ENCODE peak calls at places on chromosome 13, in five cellular contexts. V, J, K, U and E are unnamed samples.

GRCh38 chr13:20441879-20442278 is 83.8 kb downstream of the CRYL1 start:
- DNase-seq in V (no peak), U (no peak), J (no peak), K (no peak), E (no peak)

GRCh38 chr13:100508391-100508790 is 80.2 kb downstream of the GGACT start:
- DNase-seq in J (no peak), K (no peak), U (no peak), V (no peak), E (no peak)

GRCh38 chr13:48235100-48235813 is 2.3 kb downstream of the ITM2B start:
- DNase-seq in U (peak; percentile 55), K (no peak), J (no peak), V (no peak), E (no peak)

GRCh38 chr13:80168089-80168850 is 172.7 kb downstream of the SPRY2 start:
- DNase-seq in V (no peak), J (no peak), K (no peak), U (no peak), E (no peak)

GRCh38 chr13:36251528-36251927 is 37.2 kb upstream of the SOHLH2 start:
- DNase-seq in J (no peak), U (no peak), K (no peak), V (no peak), E (no peak)

GRCh38 chr13:25905411-25906010 is 146.3 kb downstream of the SHISA2 start:
- DNase-seq in J (no peak), U (no peak), K (no peak), V (no peak), E (no peak)

GRCh38 chr13:75256922-75257321 is 225.0 kb downstream of the TBC1D4 start:
- DNase-seq in K (no peak), J (no peak), U (no peak), V (no peak), E (no peak)

GRCh38 chr13:98653471-98653985 is 76.6 kb upstream of the STK24 start:
- DNase-seq in K (peak; percentile 85), U (peak; percentile 91), V (peak; percentile 81), J (peak; percentile 74), E (peak; percentile 48)

GRCh38 chr13:33355470-33355869 is 69.9 kb upstream of the STARD13 start:
- DNase-seq in K (no peak), U (no peak), V (no peak), J (no peak), E (peak; percentile 57)

GRCh38 chr13:98416408-98416807 is 160.5 kb downstream of the STK24 start:
- DNase-seq in J (no peak), K (no peak), U (no peak), V (no peak), E (no peak)

DNA sequence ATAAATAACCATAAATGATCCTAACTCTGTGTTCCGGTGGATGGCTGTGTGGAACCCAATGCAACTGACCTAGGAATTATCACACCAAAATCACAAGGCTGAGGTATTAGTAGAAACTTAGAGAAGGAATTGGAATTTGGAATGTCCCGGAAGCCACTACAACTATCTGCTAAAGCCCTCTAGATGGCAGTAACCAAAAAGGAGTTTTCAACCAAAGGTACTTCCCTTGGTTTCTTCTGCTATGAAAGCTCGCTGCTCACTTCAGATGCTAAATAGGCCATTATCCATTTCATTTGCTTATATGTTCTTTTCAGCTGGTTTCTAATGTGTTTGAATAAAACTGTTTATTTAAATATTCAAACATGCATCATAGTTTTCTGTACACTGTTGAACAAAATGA is 1589.1 kb upstream of the SPRY2 start:
- DNase-seq in U (peak; percentile 25), J (no peak), V (no peak), K (no peak), E (no peak)
- TF ChIP-seq CTCF in U (peak; percentile 76), J (no peak), V (no peak), K (no peak), E (no peak)

DNA sequence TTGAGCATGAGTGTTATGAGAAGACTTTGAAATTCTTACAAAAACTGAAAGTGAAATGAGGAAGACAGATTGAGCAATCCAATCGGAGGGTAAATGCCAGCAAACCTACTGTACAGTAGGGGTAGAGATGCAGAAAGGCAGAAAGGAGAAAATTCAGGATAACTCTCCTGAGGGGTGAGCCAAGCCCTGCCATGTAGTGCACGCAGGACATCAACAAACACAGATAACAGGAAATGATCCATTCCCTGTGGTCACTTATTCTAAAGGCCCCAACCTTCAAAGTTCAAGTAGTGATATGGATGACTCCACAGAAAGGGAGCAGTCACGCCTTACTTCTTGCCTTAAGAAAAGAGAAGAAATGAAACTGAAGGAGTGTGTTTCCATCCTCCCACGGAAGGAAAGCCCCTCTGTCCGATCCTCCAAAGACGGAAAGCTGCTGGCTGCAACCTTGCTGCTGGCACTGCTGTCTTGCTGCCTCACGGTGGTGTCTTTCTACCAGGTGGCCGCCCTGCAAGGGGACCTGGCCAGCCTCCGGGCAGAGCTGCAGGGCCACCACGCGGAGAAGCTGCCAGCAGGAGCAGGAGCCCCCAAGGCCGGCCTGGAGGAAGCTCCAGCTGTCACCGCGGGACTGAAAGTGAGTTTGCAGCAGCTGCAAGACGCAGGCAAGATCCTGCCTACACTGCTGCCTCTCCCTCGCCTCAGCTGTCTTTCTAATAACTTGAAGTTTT is at the start of gene TNFSF13B:
- DNase-seq in K (peak; percentile 67), V (no peak), J (no peak), U (peak; percentile 82), E (no peak)
- TF ChIP-seq CTCF in K (no peak), V (no peak), J (no peak), U (peak; percentile 37), E (peak; percentile 10)

GRCh38 chr13:95955719-95956118 is 97.5 kb downstream of the UGGT2 start:
- DNase-seq in J (no peak), V (no peak), K (no peak), U (no peak), E (no peak)

GRCh38 chr13:95956589-95957148 is 96.5 kb downstream of the UGGT2 start:
- DNase-seq in J (no peak), K (no peak), V (no peak), U (no peak), E (no peak)

GRCh38 chr13:95957331-95957730 is 95.9 kb downstream of the UGGT2 start:
- DNase-seq in V (no peak), K (no peak), U (no peak), J (no peak), E (no peak)

GRCh38 chr13:95954266-95954665 is 98.9 kb downstream of the UGGT2 start:
- DNase-seq in V (no peak), J (no peak), K (no peak), U (no peak), E (no peak)

DNA sequence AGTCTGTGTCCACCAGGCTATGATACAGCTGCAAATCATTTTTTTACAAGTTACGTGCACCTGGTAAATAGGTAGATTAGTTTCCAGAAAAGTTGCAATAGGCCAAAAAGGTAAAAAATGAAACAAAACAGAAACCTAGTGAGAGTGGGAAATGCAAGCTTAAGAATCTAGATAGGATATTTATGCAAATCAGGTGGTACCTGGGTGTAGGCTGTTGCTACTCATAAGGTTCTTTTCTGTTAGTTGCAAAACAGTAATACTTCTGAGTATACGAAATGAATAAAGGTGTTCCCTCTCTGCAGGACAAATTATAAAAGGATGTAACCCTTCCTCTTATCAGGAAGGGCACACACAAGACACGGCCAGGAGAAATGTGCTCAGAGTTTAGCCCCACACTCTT is 97.9 kb downstream of the UGGT2 start:
- DNase-seq in J (no peak), U (no peak), K (no peak), V (no peak), E (no peak)
- TF ChIP-seq CTCF in J (no peak), U (no peak), K (no peak), V (no peak), E (no peak)

GRCh38 chr13:84616864-84617263 is 734.6 kb upstream of the SLITRK1 start:
- DNase-seq in U (no peak), J (no peak), V (no peak), K (no peak), E (no peak)
- TF ChIP-seq CTCF in U (no peak), J (no peak), V (no peak), K (no peak), E (no peak)

DNA sequence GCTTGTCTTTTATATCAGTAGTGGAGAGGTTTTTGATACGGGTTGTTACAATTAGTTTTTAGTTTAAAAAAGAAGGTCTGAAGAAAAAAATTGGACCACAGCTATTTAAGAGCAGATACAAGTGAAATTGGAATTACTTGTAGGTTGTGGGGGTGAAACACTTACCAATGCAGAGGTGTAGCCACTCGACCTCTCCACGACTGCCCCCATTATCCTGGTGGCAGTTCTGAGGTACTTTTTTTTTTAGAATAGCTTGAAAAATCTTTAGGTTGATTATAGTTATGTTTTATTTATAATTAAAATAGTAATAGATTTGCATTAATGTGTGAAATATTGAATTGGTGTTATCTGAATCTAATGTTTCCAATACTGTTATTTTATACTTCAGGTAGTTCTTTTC is 60.7 kb downstream of the PAN3 start:
- DNase-seq in K (no peak), V (no peak), J (no peak), U (no peak), E (no peak)
- TF ChIP-seq CTCF in K (no peak), V (peak; percentile 44), J (no peak), U (peak; percentile 46), E (no peak)